ENCODE peak calls at places on chromosomes 13 and 19, in four cellular contexts. M is BE2C, V is Daoy, U is memory B cell. O is an unnamed sample.

GRCh38 chr13:71290963-71291937 is 575.8 kb downstream of the DACH1 start:
- DNase-seq in M (no peak), U (no peak), V (no peak), O (peak; percentile 4)

GRCh38 chr13:99150575-99151370 is 49.9 kb upstream of the UBAC2 start:
- DNase-seq in M (no peak), U (no peak), V (peak; percentile 11), O (no peak)

GRCh38 chr19:13906525-13906904 is 514 bp downstream of the CC2D1A start:
- DNase-seq in U (no peak), V (no peak), M (no peak), O (peak; percentile 58)

GRCh38 chr13:48892311-48892710 is 83.4 kb upstream of the FNDC3A start:
- DNase-seq in U (no peak), V (peak; percentile 50), M (no peak), O (no peak)

GRCh38 chr13:98443329-98443728 is 133.6 kb downstream of the STK24 start:
- DNase-seq in V (peak; percentile 72), U (no peak), M (peak; percentile 44), O (no peak)

GRCh38 chr13:109744512-109745051 is 41.8 kb downstream of the IRS2 start:
- DNase-seq in U (no peak), M (peak; percentile 56), V (no peak), O (peak; percentile 27)

GRCh38 chr13:41428155-41428554 is 29.2 kb upstream of the RGCC start:
- DNase-seq in M (no peak), U (peak; percentile 15), V (no peak), O (no peak)

GRCh38 chr19:13998426-13998825 is 7.7 kb downstream of the RFX1 start:
- DNase-seq in U (no peak), V (no peak), M (no peak), O (no peak)

GRCh38 chr13:49370390-49370789 is 73.5 kb downstream of the CAB39L start:
- DNase-seq in U (no peak), M (no peak), V (no peak), O (no peak)

GRCh38 chr13:112575680-112576079 is 12.3 kb downstream of the TUBGCP3 start:
- DNase-seq in V (no peak), M (no peak), U (no peak), O (no peak)

GRCh38 chr19:2046046-2046907 is 4.8 kb downstream of the MKNK2 start:
- DNase-seq in V (no peak), M (no peak), U (no peak), O (no peak)

GRCh38 chr13:93552596-93552995 is 326.0 kb downstream of the GPC6 start:
- DNase-seq in M (no peak), V (no peak), U (no peak), O (no peak)

GRCh38 chr13:67148219-67148583 is 81.9 kb downstream of the PCDH9 start:
- DNase-seq in U (no peak), V (no peak), M (no peak), O (no peak)

GRCh38 chr19:34155686-34156085 is 16.6 kb upstream of the LSM14A start:
- DNase-seq in U (no peak), M (no peak), V (no peak), O (no peak)

GRCh38 chr13:51818771-51819511 is 15.0 kb upstream of the DHRS12 start:
- DNase-seq in V (peak; percentile 45), U (no peak), M (no peak), O (no peak)

GRCh38 chr13:30124131-30124768 is 183.1 kb downstream of the KATNAL1 start:
- DNase-seq in M (no peak), U (no peak), V (no peak), O (no peak)

GRCh38 chr13:39776439-39776838 is 121.0 kb downstream of the COG6 start:
- DNase-seq in M (no peak), V (peak; percentile 57), U (no peak), O (no peak)

GRCh38 chr13:48160879-48161278 is 66.0 kb upstream of the MED4 start:
- DNase-seq in M (no peak), U (no peak), V (peak; percentile 27), O (no peak)

GRCh38 chr19:11125994-11126685 is 29.4 kb downstream of the SPC24 start:
- DNase-seq in U (peak; percentile 80), M (peak; percentile 82), V (peak; percentile 74), O (peak; percentile 87)

GRCh38 chr13:87398047-87398446 is 273.1 kb upstream of the SLITRK5 start:
- DNase-seq in U (no peak), M (no peak), V (no peak), O (no peak)

GRCh38 chr13:50081106-50081898 is 66.1 kb downstream of the KCNRG start:
- DNase-seq in V (peak; percentile 41), M (peak; percentile 71), U (peak; percentile 59), O (peak; percentile 67)

GRCh38 chr13:24279706-24280105 is 29.7 kb upstream of the C1QTNF9 start:
- DNase-seq in U (no peak), M (no peak), V (no peak), O (no peak)

GRCh38 chr19:43564800-43565199 is 10.5 kb downstream of the XRCC1 start:
- DNase-seq in U (no peak), M (no peak), V (no peak), O (no peak)

GRCh38 chr13:97322740-97323342 is 100.7 kb downstream of the MBNL2 start:
- DNase-seq in V (peak; percentile 12), U (no peak), M (no peak), O (no peak)

GRCh38 chr13:100139822-100140221 is 50.9 kb downstream of the PCCA start:
- DNase-seq in M (no peak), U (no peak), V (no peak), O (no peak)

GRCh38 chr13:76019421-76020044 is 383.4 kb downstream of the LMO7 start:
- DNase-seq in M (peak; percentile 59), V (peak; percentile 4), U (no peak), O (peak; percentile 7)

GRCh38 chr13:62171697-62172096 is 756.0 kb upstream of the PCDH20 start:
- DNase-seq in V (no peak), U (no peak), M (no peak), O (no peak)

GRCh38 chr19:41708481-41708880 is at the start of gene CEACAM5:
- DNase-seq in V (no peak), M (no peak), U (no peak), O (no peak)

GRCh38 chr19:2949939-2950285 is 5.1 kb upstream of the ZNF77 start:
- DNase-seq in U (no peak), M (peak; percentile 72), V (no peak), O (peak; percentile 41)

O was measured in SJCRH30.